ENCODE peak calls at places on chromosomes 16 and 17, in six cellular contexts. One of them, this sample, is unnamed.

GRCh38 chr16:46730126-46730525 is 18.0 kb downstream of the MYLK3 start:
- DNase-seq in RWPE1: no peak
- DNase-seq in IMR-90: no peak
- DNase-seq in psoas muscle: no peak
- DNase-seq in activated CD8-positive, alpha-beta T cell treated with anti-CD3 and anti-CD28 coated beads for 36 hours: no peak
- DNase-seq in AG09309: no peak
- DNase-seq in this sample: no peak

GRCh38 chr16:74730049-74730683 is 29.5 kb upstream of the MLKL start:
- DNase-seq in RWPE1: peak; percentile 46
- DNase-seq in IMR-90: no peak
- DNase-seq in psoas muscle: no peak
- DNase-seq in activated CD8-positive, alpha-beta T cell treated with anti-CD3 and anti-CD28 coated beads for 36 hours: no peak
- DNase-seq in AG09309: no peak
- DNase-seq in this sample: no peak

GRCh38 chr17:74441537-74441936 is 9.6 kb downstream of the GPRC5C start:
- DNase-seq in RWPE1: no peak
- DNase-seq in IMR-90: no peak
- DNase-seq in psoas muscle: no peak
- DNase-seq in activated CD8-positive, alpha-beta T cell treated with anti-CD3 and anti-CD28 coated beads for 36 hours: no peak
- DNase-seq in AG09309: no peak
- DNase-seq in this sample: no peak

GRCh38 chr17:20225162-20226115 is 216.3 kb downstream of the SPECC1 start:
- DNase-seq in RWPE1: no peak
- DNase-seq in IMR-90: no peak
- DNase-seq in psoas muscle: no peak
- DNase-seq in activated CD8-positive, alpha-beta T cell treated with anti-CD3 and anti-CD28 coated beads for 36 hours: no peak
- DNase-seq in AG09309: no peak
- DNase-seq in this sample: no peak

GRCh38 chr16:87350681-87351319 is 32.8 kb downstream of the FBXO31 start:
- DNase-seq in RWPE1: no peak
- DNase-seq in IMR-90: peak; percentile 43
- DNase-seq in psoas muscle: peak; percentile 64
- DNase-seq in activated CD8-positive, alpha-beta T cell treated with anti-CD3 and anti-CD28 coated beads for 36 hours: no peak
- DNase-seq in AG09309: no peak
- DNase-seq in this sample: no peak

GRCh38 chr16:64152010-64152767 is 969.7 kb downstream of the CDH11 start:
- DNase-seq in RWPE1: no peak
- DNase-seq in IMR-90: no peak
- DNase-seq in psoas muscle: no peak
- DNase-seq in activated CD8-positive, alpha-beta T cell treated with anti-CD3 and anti-CD28 coated beads for 36 hours: no peak
- DNase-seq in AG09309: peak; percentile 53
- DNase-seq in this sample: no peak

GRCh38 chr16:2929693-2930092 is 18.0 kb downstream of the FLYWCH1 start:
- DNase-seq in RWPE1: no peak
- DNase-seq in IMR-90: no peak
- DNase-seq in psoas muscle: no peak
- DNase-seq in activated CD8-positive, alpha-beta T cell treated with anti-CD3 and anti-CD28 coated beads for 36 hours: no peak
- DNase-seq in AG09309: no peak
- DNase-seq in this sample: no peak

GRCh38 chr16:58492735-58493134 is 7.2 kb upstream of the NDRG4 start:
- DNase-seq in RWPE1: no peak
- DNase-seq in IMR-90: no peak
- DNase-seq in psoas muscle: no peak
- DNase-seq in activated CD8-positive, alpha-beta T cell treated with anti-CD3 and anti-CD28 coated beads for 36 hours: no peak
- DNase-seq in AG09309: no peak
- DNase-seq in this sample: no peak

GRCh38 chr17:20300399-20301037 is 166.8 kb downstream of the LGALS9B start:
- DNase-seq in RWPE1: no peak
- DNase-seq in IMR-90: peak; percentile 95
- DNase-seq in psoas muscle: no peak
- DNase-seq in activated CD8-positive, alpha-beta T cell treated with anti-CD3 and anti-CD28 coated beads for 36 hours: no peak
- DNase-seq in AG09309: peak; percentile 83
- DNase-seq in this sample: no peak

GRCh38 chr16:75727221-75727620 is 931 bp upstream of the CPHXL start:
- DNase-seq in RWPE1: no peak
- DNase-seq in IMR-90: no peak
- DNase-seq in psoas muscle: no peak
- DNase-seq in activated CD8-positive, alpha-beta T cell treated with anti-CD3 and anti-CD28 coated beads for 36 hours: no peak
- DNase-seq in AG09309: no peak
- DNase-seq in this sample: no peak

GRCh38 chr17:63486317-63487013 is 9.6 kb downstream of the ACE start:
- DNase-seq in RWPE1: no peak
- DNase-seq in IMR-90: no peak
- DNase-seq in psoas muscle: no peak
- DNase-seq in activated CD8-positive, alpha-beta T cell treated with anti-CD3 and anti-CD28 coated beads for 36 hours: no peak
- DNase-seq in AG09309: no peak
- DNase-seq in this sample: no peak

GRCh38 chr16:78130950-78131349 is 31.5 kb downstream of the WWOX start:
- DNase-seq in RWPE1: no peak
- DNase-seq in IMR-90: no peak
- DNase-seq in psoas muscle: no peak
- DNase-seq in activated CD8-positive, alpha-beta T cell treated with anti-CD3 and anti-CD28 coated beads for 36 hours: no peak
- DNase-seq in AG09309: no peak
- DNase-seq in this sample: no peak

GRCh38 chr16:85913141-85913601 is 14.2 kb downstream of the IRF8 start:
- DNase-seq in RWPE1: no peak
- DNase-seq in IMR-90: no peak
- DNase-seq in psoas muscle: no peak
- DNase-seq in activated CD8-positive, alpha-beta T cell treated with anti-CD3 and anti-CD28 coated beads for 36 hours: no peak
- DNase-seq in AG09309: no peak
- DNase-seq in this sample: no peak

GRCh38 chr17:73902416-73903181 is 258.4 kb upstream of the SDK2 start:
- DNase-seq in RWPE1: no peak
- DNase-seq in IMR-90: no peak
- DNase-seq in psoas muscle: no peak
- DNase-seq in activated CD8-positive, alpha-beta T cell treated with anti-CD3 and anti-CD28 coated beads for 36 hours: no peak
- DNase-seq in AG09309: no peak
- DNase-seq in this sample: peak; percentile 15

GRCh38 chr17:75807861-75808260 is 23.3 kb downstream of the UNK start:
- DNase-seq in RWPE1: no peak
- DNase-seq in IMR-90: no peak
- DNase-seq in psoas muscle: no peak
- DNase-seq in activated CD8-positive, alpha-beta T cell treated with anti-CD3 and anti-CD28 coated beads for 36 hours: no peak
- DNase-seq in AG09309: no peak
- DNase-seq in this sample: no peak

GRCh38 chr16:67248401-67249177 is at the start of gene SLC9A5:
- DNase-seq in RWPE1: no peak
- DNase-seq in IMR-90: no peak
- DNase-seq in psoas muscle: peak; percentile 49
- DNase-seq in activated CD8-positive, alpha-beta T cell treated with anti-CD3 and anti-CD28 coated beads for 36 hours: peak; percentile 39
- DNase-seq in AG09309: no peak
- DNase-seq in this sample: peak; percentile 72

GRCh38 chr17:36511216-36511615 is 23.5 kb downstream of the MYO19 start:
- DNase-seq in RWPE1: no peak
- DNase-seq in IMR-90: no peak
- DNase-seq in psoas muscle: no peak
- DNase-seq in activated CD8-positive, alpha-beta T cell treated with anti-CD3 and anti-CD28 coated beads for 36 hours: no peak
- DNase-seq in AG09309: no peak
- DNase-seq in this sample: no peak

GRCh38 chr17:45316271-45317112 is at the start of gene MAP3K14:
- DNase-seq in RWPE1: peak; percentile 39
- DNase-seq in IMR-90: peak; percentile 64
- DNase-seq in psoas muscle: peak; percentile 82
- DNase-seq in activated CD8-positive, alpha-beta T cell treated with anti-CD3 and anti-CD28 coated beads for 36 hours: peak; percentile 77
- DNase-seq in AG09309: no peak
- DNase-seq in this sample: no peak

GRCh38 chr17:73135774-73136173 is 29.0 kb upstream of the SSTR2 start:
- DNase-seq in RWPE1: no peak
- DNase-seq in IMR-90: no peak
- DNase-seq in psoas muscle: no peak
- DNase-seq in activated CD8-positive, alpha-beta T cell treated with anti-CD3 and anti-CD28 coated beads for 36 hours: no peak
- DNase-seq in AG09309: no peak
- DNase-seq in this sample: no peak

GRCh38 chr17:39209317-39210092 is 9.4 kb downstream of the RPL19 start:
- DNase-seq in RWPE1: no peak
- DNase-seq in IMR-90: peak; percentile 69
- DNase-seq in psoas muscle: peak; percentile 85
- DNase-seq in activated CD8-positive, alpha-beta T cell treated with anti-CD3 and anti-CD28 coated beads for 36 hours: peak; percentile 92
- DNase-seq in AG09309: no peak
- DNase-seq in this sample: no peak

GRCh38 chr16:84207266-84207665 is 16.3 kb downstream of the ADAD2 start:
- DNase-seq in RWPE1: no peak
- DNase-seq in IMR-90: no peak
- DNase-seq in psoas muscle: no peak
- DNase-seq in activated CD8-positive, alpha-beta T cell treated with anti-CD3 and anti-CD28 coated beads for 36 hours: no peak
- DNase-seq in AG09309: no peak
- DNase-seq in this sample: no peak

GRCh38 chr16:57115504-57116182 is 23.3 kb downstream of the CPNE2 start:
- DNase-seq in RWPE1: no peak
- DNase-seq in IMR-90: peak; percentile 28
- DNase-seq in psoas muscle: peak; percentile 57
- DNase-seq in activated CD8-positive, alpha-beta T cell treated with anti-CD3 and anti-CD28 coated beads for 36 hours: no peak
- DNase-seq in AG09309: no peak
- DNase-seq in this sample: no peak

GRCh38 chr16:87305505-87306391 is 11.4 kb downstream of the C16orf95 start:
- DNase-seq in RWPE1: no peak
- DNase-seq in IMR-90: no peak
- DNase-seq in psoas muscle: no peak
- DNase-seq in activated CD8-positive, alpha-beta T cell treated with anti-CD3 and anti-CD28 coated beads for 36 hours: no peak
- DNase-seq in AG09309: no peak
- DNase-seq in this sample: no peak

GRCh38 chr16:30032083-30032819 is 1.2 kb upstream of the TLCD3B start:
- DNase-seq in RWPE1: peak; percentile 51
- DNase-seq in IMR-90: peak; percentile 67
- DNase-seq in psoas muscle: no peak
- DNase-seq in activated CD8-positive, alpha-beta T cell treated with anti-CD3 and anti-CD28 coated beads for 36 hours: peak; percentile 79
- DNase-seq in AG09309: peak; percentile 24
- DNase-seq in this sample: peak; percentile 83

GRCh38 chr17:77606865-77607210 is 351.7 kb upstream of the TNRC6C start:
- DNase-seq in RWPE1: no peak
- DNase-seq in IMR-90: no peak
- DNase-seq in psoas muscle: no peak
- DNase-seq in activated CD8-positive, alpha-beta T cell treated with anti-CD3 and anti-CD28 coated beads for 36 hours: no peak
- DNase-seq in AG09309: no peak
- DNase-seq in this sample: no peak
- TF ChIP-seq CTCF in RWPE1: no peak
- TF ChIP-seq CTCF in IMR-90: no peak
- TF ChIP-seq CTCF in psoas muscle: no peak
- TF ChIP-seq CTCF in activated CD8-positive, alpha-beta T cell treated with anti-CD3 and anti-CD28 coated beads for 36 hours: no peak
- TF ChIP-seq CTCF in AG09309: no peak
- TF ChIP-seq CTCF in this sample: no peak

DNA sequence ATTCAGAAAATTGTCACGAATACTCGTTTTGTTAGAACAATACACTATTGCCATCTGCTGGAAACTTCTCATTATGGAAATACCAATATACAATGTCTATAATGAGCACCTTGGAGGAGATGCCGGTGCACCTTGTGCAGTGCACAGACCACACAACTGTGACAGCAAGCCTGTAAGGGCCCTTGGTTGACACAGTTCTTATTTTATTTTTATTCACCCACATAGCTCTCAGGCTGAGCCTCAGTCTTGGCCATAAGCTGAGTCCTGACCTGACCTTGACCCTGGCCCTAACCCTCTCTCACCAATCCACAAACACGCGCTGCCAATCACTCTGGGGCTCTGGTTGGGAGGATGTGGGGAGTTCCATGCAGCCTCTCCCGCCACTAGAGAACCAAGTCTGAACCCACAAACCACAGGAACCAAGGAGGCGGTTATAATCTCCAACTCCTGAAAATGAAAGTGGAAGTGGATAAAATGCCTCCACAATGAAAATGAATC is 7.6 kb downstream of the AIPL1 start:
- DNase-seq in RWPE1: no peak
- DNase-seq in IMR-90: peak; percentile 16
- DNase-seq in psoas muscle: no peak
- DNase-seq in activated CD8-positive, alpha-beta T cell treated with anti-CD3 and anti-CD28 coated beads for 36 hours: peak; percentile 80
- DNase-seq in AG09309: peak; percentile 11
- DNase-seq in this sample: peak; percentile 55
- TF ChIP-seq CTCF in RWPE1: no peak
- TF ChIP-seq CTCF in IMR-90: peak; percentile 12
- TF ChIP-seq CTCF in psoas muscle: no peak
- TF ChIP-seq CTCF in activated CD8-positive, alpha-beta T cell treated with anti-CD3 and anti-CD28 coated beads for 36 hours: no peak
- TF ChIP-seq CTCF in AG09309: peak; percentile 6
- TF ChIP-seq CTCF in this sample: no peak

DNA sequence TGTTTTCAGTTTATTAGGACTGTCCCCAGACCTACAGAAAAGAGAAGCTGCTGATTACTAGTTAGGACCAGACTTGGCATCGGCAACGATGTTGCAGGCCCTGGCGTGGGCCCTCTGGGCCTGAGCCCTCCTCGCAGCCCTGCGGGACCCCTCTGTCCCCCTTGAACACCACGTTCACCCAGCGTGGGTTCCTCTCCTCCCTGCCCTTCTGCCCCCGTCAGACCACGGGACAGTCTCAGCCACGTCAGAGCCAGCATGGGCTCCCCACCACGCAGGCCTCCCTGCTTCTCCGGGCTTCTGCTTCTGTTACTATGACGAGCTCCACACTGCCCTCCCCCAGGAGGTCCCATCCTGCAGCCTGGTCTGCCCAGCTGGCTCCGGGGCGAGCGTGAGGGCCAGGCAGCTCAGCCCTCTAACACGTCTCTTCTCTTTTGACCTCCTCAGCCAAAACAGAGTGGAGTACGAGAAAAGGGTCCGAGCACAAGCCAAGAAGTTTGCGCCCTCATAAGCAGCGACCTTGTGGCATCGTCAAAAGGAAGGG is 9.1 kb upstream of the BAIAP3 start:
- DNase-seq in RWPE1: no peak
- DNase-seq in IMR-90: no peak
- DNase-seq in psoas muscle: no peak
- DNase-seq in activated CD8-positive, alpha-beta T cell treated with anti-CD3 and anti-CD28 coated beads for 36 hours: no peak
- DNase-seq in AG09309: no peak
- DNase-seq in this sample: no peak
- TF ChIP-seq CTCF in RWPE1: no peak
- TF ChIP-seq CTCF in IMR-90: no peak
- TF ChIP-seq CTCF in psoas muscle: no peak
- TF ChIP-seq CTCF in activated CD8-positive, alpha-beta T cell treated with anti-CD3 and anti-CD28 coated beads for 36 hours: no peak
- TF ChIP-seq CTCF in AG09309: no peak
- TF ChIP-seq CTCF in this sample: no peak

DNA sequence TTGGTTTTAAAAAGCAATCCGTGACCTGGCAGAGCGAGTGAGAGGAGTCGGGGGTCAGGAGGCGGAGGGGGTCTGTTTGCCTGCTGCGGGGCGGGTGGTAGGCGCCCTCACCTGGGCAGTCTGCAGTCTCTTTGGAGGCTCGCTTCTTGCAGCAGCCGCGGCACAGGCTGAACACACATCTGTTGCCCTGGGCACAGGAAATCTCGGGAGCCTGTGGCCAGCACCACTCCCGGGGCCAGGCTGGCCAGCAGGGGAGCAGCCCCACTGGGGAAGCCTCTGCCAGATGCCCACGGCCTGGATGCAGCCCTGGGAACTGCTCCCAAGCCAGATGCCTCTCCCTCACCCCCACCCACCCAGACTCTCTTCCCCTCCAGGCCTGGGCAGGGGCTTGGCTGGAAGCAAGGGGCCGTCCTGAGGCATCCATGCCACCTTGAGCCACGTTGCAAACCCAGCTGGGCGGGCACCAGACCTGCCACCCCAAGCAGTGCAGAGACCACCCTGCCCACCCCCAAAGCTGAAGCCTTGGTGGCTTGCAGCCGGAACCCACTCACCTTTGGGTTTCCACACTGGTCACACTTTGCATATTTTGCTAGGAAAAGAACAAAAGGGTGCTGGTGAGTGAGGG is 6.6 kb downstream of the GPS1 start:
- DNase-seq in RWPE1: no peak
- DNase-seq in IMR-90: no peak
- DNase-seq in psoas muscle: peak; percentile 11
- DNase-seq in activated CD8-positive, alpha-beta T cell treated with anti-CD3 and anti-CD28 coated beads for 36 hours: no peak
- DNase-seq in AG09309: no peak
- DNase-seq in this sample: no peak
- TF ChIP-seq CTCF in RWPE1: no peak
- TF ChIP-seq CTCF in IMR-90: no peak
- TF ChIP-seq CTCF in psoas muscle: no peak
- TF ChIP-seq CTCF in activated CD8-positive, alpha-beta T cell treated with anti-CD3 and anti-CD28 coated beads for 36 hours: no peak
- TF ChIP-seq CTCF in AG09309: no peak
- TF ChIP-seq CTCF in this sample: no peak

This sample was measured in GM13977.